ENCODE peak calls at places on chromosomes 16 and 17, in eight cellular contexts. One of them, this sample, is unnamed.
A peak's percentile ranks its signal among the peaks of the same experiment; 100 is the strongest.

GRCh38 chr16:66741131-66741900 is 10.1 kb downstream of the DYNC1LI2 start:
- DNase-seq in ELR: peak; percentile 87
- DNase-seq in tibial nerve: peak; percentile 88
- DNase-seq in WTC11: no peak
- DNase-seq in LoVo: peak; percentile 55
- DNase-seq in fibroblast of mammary gland: peak; percentile 91
- DNase-seq in kidney tubule cell: peak; percentile 93
- DNase-seq in cardiac fibroblast: peak; percentile 94
- DNase-seq in this sample: peak; percentile 95

GRCh38 chr17:8956521-8956920 is 9.0 kb downstream of the PIK3R5 start:
- DNase-seq in tibial nerve: no peak
- DNase-seq in fibroblast of mammary gland: no peak
- DNase-seq in LoVo: no peak
- DNase-seq in ELR: no peak
- DNase-seq in WTC11: no peak
- DNase-seq in cardiac fibroblast: no peak
- DNase-seq in kidney tubule cell: no peak
- DNase-seq in this sample: no peak

GRCh38 chr17:45307290-45308015 is 9.4 kb downstream of the MAP3K14 start:
- DNase-seq in fibroblast of mammary gland: peak; percentile 95
- DNase-seq in ELR: peak; percentile 91
- DNase-seq in WTC11: no peak
- DNase-seq in LoVo: no peak
- DNase-seq in kidney tubule cell: peak; percentile 66
- DNase-seq in tibial nerve: no peak
- DNase-seq in cardiac fibroblast: peak; percentile 93
- DNase-seq in this sample: peak; percentile 80

GRCh38 chr17:80474933-80475915 is 1.2 kb downstream of the NPTX1 start:
- DNase-seq in ELR: no peak
- DNase-seq in kidney tubule cell: no peak
- DNase-seq in cardiac fibroblast: no peak
- DNase-seq in LoVo: no peak
- DNase-seq in tibial nerve: no peak
- DNase-seq in fibroblast of mammary gland: no peak
- DNase-seq in WTC11: no peak
- DNase-seq in this sample: no peak

GRCh38 chr17:43931062-43931571 is 11.2 kb downstream of the PPY start:
- DNase-seq in LoVo: peak; percentile 77
- DNase-seq in fibroblast of mammary gland: no peak
- DNase-seq in tibial nerve: no peak
- DNase-seq in cardiac fibroblast: no peak
- DNase-seq in ELR: no peak
- DNase-seq in WTC11: no peak
- DNase-seq in kidney tubule cell: peak; percentile 83
- DNase-seq in this sample: no peak

GRCh38 chr16:48126801-48127644 is 28.8 kb downstream of the ABCC12 start:
- DNase-seq in LoVo: no peak
- DNase-seq in ELR: peak; percentile 91
- DNase-seq in WTC11: no peak
- DNase-seq in kidney tubule cell: peak; percentile 85
- DNase-seq in cardiac fibroblast: peak; percentile 97
- DNase-seq in tibial nerve: no peak
- DNase-seq in fibroblast of mammary gland: peak; percentile 98
- DNase-seq in this sample: peak; percentile 92

GRCh38 chr17:17782425-17783120 is 54.2 kb downstream of the SREBF1 start:
- DNase-seq in cardiac fibroblast: no peak
- DNase-seq in WTC11: peak; percentile 52
- DNase-seq in LoVo: no peak
- DNase-seq in ELR: peak; percentile 26
- DNase-seq in kidney tubule cell: peak; percentile 13
- DNase-seq in fibroblast of mammary gland: no peak
- DNase-seq in tibial nerve: no peak
- DNase-seq in this sample: no peak

GRCh38 chr17:40500190-40500589 is 1.2 kb downstream of the TNS4 start:
- DNase-seq in LoVo: no peak
- DNase-seq in tibial nerve: no peak
- DNase-seq in kidney tubule cell: no peak
- DNase-seq in ELR: no peak
- DNase-seq in WTC11: no peak
- DNase-seq in fibroblast of mammary gland: no peak
- DNase-seq in cardiac fibroblast: no peak
- DNase-seq in this sample: no peak

GRCh38 chr17:27667656-27668487 is 36.9 kb downstream of the LGALS9 start:
- DNase-seq in cardiac fibroblast: no peak
- DNase-seq in WTC11: no peak
- DNase-seq in fibroblast of mammary gland: no peak
- DNase-seq in LoVo: no peak
- DNase-seq in tibial nerve: no peak
- DNase-seq in kidney tubule cell: no peak
- DNase-seq in ELR: no peak
- DNase-seq in this sample: no peak

GRCh38 chr17:1111599-1112443 is 68.0 kb downstream of the ABR start:
- DNase-seq in cardiac fibroblast: peak; percentile 66
- DNase-seq in ELR: no peak
- DNase-seq in kidney tubule cell: peak; percentile 86
- DNase-seq in fibroblast of mammary gland: no peak
- DNase-seq in WTC11: no peak
- DNase-seq in tibial nerve: no peak
- DNase-seq in LoVo: peak; percentile 31
- DNase-seq in this sample: no peak

This sample was measured in AG08395.